ENCODE peak calls at places on chromosomes 16 and 17, in seven cellular contexts. K, H, C, A, U, Y and B are unnamed samples.

GRCh38 chr17:78232774-78233173 is 1.3 kb downstream of the TMEM235 start:
- DNase-seq in Y (no peak), C (no peak), U (no peak), A (no peak), H (no peak), K (no peak), B (no peak)

GRCh38 chr16:48885456-48885855 is 275.5 kb upstream of the N4BP1 start:
- DNase-seq in U (no peak), Y (no peak), A (no peak), K (no peak), C (no peak), H (no peak), B (no peak)

GRCh38 chr17:17106716-17107115 is 64.5 kb downstream of the MPRIP start:
- DNase-seq in U (no peak), A (no peak), C (no peak), K (no peak), Y (no peak), H (no peak), B (no peak)

GRCh38 chr17:57293077-57293476 is 36.8 kb downstream of the MSI2 start:
- DNase-seq in K (no peak), C (no peak), H (no peak), Y (no peak), U (no peak), A (no peak), B (no peak)

GRCh38 chr16:1614226-1615102 is 2.3 kb downstream of the CRAMP1 start:
- DNase-seq in K (peak; percentile 32), Y (peak; percentile 73), C (no peak), U (peak; percentile 29), H (peak; percentile 85), A (peak; percentile 11), B (no peak)

GRCh38 chr16:50396770-50397525 is 28.2 kb upstream of the BRD7 start:
- DNase-seq in K (no peak), U (no peak), A (no peak), H (no peak), C (no peak), Y (no peak), B (no peak)

GRCh38 chr17:40068129-40068581 is 5.4 kb downstream of the THRA start:
- DNase-seq in C (no peak), A (no peak), U (no peak), Y (peak; percentile 2), H (no peak), K (no peak), B (no peak)

GRCh38 chr17:82049106-82049505 is 2.5 kb downstream of the RFNG start:
- DNase-seq in H (no peak), Y (no peak), K (no peak), C (no peak), U (no peak), A (no peak), B (no peak)

GRCh38 chr17:80789356-80789902 is 202.2 kb upstream of the CHMP6 start:
- DNase-seq in U (no peak), H (no peak), K (peak; percentile 77), A (no peak), C (peak; percentile 77), Y (no peak), B (no peak)

GRCh38 chr16:22222006-22222405 is 15.9 kb downstream of the EEF2K start:
- DNase-seq in U (no peak), K (no peak), C (no peak), A (no peak), H (no peak), Y (no peak), B (no peak)

GRCh38 chr17:20059728-20060188 is 50.6 kb downstream of the SPECC1 start:
- DNase-seq in U (no peak), H (no peak), K (no peak), C (no peak), A (no peak), Y (no peak), B (no peak)

GRCh38 chr17:76659928-76660614 is 16.5 kb upstream of the ST6GALNAC1 start:
- DNase-seq in K (no peak), U (no peak), H (peak; percentile 79), Y (no peak), C (peak; percentile 13), A (peak; percentile 18), B (no peak)

GRCh38 chr17:77649717-77650211 is 308.7 kb upstream of the TNRC6C start:
- DNase-seq in C (no peak), H (no peak), U (no peak), K (peak; percentile 27), Y (no peak), A (no peak), B (no peak)

DNA sequence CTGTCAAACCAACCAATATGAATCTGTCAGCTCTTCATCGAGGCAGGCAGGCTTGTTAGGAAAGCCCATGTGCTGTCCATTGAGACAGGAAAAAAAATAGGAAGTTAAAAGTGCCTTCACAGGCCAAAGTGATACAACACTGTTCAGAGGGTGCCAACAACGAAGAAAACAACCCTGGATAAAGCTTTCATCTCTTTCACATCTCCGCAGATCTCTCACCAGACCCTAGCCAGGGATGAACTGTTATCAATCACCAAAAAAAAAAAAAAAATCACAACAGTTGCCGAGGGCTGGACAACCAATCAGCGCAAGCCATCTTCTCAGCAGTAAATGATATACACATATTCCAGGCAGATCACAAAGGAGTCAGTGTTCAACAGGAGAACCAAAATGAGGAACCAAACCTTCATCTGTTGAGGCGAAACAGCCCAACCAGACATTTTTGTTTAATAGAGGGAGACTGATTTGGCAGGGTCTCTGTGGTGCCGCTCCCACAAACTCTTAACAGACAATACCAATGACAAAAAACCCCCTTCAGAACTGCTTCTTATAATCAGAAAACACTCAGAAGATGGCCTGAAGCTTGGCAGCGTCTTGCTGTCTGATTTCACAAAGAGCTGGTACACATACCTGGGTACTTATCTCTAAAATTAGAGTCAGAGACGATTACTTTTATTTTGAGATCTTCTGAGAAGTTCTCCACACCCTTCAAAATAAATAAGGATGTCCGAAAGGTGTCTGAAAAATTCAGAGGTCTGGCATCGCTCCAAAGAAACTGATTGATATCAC is 1.9 kb downstream of the MAP3K14 start:
- DNase-seq in K (no peak), Y (no peak), U (no peak), A (no peak), C (no peak), H (no peak), B (no peak)
- H3K4me3 ChIP-seq in K (peak overlapping the region; percentile 71), Y (peak overlapping the region; percentile 82), U (peak overlapping the region; percentile 81), A (peak overlapping the region; percentile 67), C (peak overlapping the region; percentile 84), H (peak overlapping the region; percentile 77), B (peak overlapping the region; percentile 74)

DNA sequence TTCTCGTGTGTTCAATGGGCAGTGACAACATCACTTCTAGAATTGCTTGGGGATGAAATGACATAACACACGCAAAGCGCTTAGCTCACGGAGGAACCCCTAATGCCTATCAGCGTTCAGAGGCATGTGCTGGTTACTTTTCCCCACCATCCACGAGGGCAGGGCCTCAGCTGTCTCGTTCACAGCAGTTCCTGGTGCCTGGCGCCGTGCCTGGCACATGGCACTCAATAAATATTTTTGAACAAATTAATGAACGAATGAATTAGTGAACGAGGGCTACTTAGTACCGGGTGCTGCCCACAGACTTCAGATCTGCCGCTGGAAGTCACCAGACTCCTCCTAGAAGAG is 14.1 kb upstream of the CIBAR2 start:
- DNase-seq in K (no peak), C (no peak), H (no peak), A (no peak), U (no peak), Y (no peak), B (no peak)
- H3K27ac ChIP-seq in K (no peak overlapping the region), C (peak overlapping the region; percentile 60), H (peak overlapping the region; percentile 62), A (no peak overlapping the region), U (no peak overlapping the region), Y (no peak overlapping the region), B (no peak overlapping the region)

GRCh38 chr17:42378597-42379594 is 9.3 kb downstream of the STAT3 start:
- DNase-seq in K (peak; percentile 35), A (no peak), C (no peak), Y (no peak), U (no peak), H (no peak), B (no peak)
- H3K4me3 ChIP-seq in K (peak overlapping the region; percentile 46), A (peak overlapping the region; percentile 34), C (peak overlapping the region; percentile 31), Y (no peak overlapping the region), U (peak overlapping the region; percentile 30), H (no peak overlapping the region), B (peak overlapping the region; percentile 39)

GRCh38 chr16:23342083-23342640 is 40.1 kb downstream of the SCNN1B start:
- DNase-seq in A (no peak), Y (no peak), H (no peak), C (no peak), U (no peak), K (no peak), B (no peak)
- H3K27ac ChIP-seq in A (no peak overlapping the region), Y (no peak overlapping the region), H (no peak overlapping the region), C (no peak overlapping the region), U (no peak overlapping the region), K (no peak overlapping the region), B (no peak overlapping the region)